ENCODE peak calls at places on chromosomes 12 and 14, in four cellular contexts. One of them, this sample, is unnamed.

GRCh38 chr14:23647619-23648018 is 11.5 kb downstream of the DHRS2 start:
- DNase-seq in activated effector memory CD4-positive, alpha-beta T cell treated with Interleukin-2 at 50 U/mL for 16 hours: no peak
- DNase-seq in ELF-1: no peak
- DNase-seq in ureter: no peak
- DNase-seq in this sample: no peak

GRCh38 chr12:58521796-58522195 is 398.5 kb downstream of the LRIG3 start:
- DNase-seq in activated effector memory CD4-positive, alpha-beta T cell treated with Interleukin-2 at 50 U/mL for 16 hours: no peak
- DNase-seq in ELF-1: no peak
- DNase-seq in ureter: no peak
- DNase-seq in this sample: no peak

GRCh38 chr12:32140867-32141266 is 34.2 kb downstream of the BICD1 start:
- DNase-seq in activated effector memory CD4-positive, alpha-beta T cell treated with Interleukin-2 at 50 U/mL for 16 hours: no peak
- DNase-seq in ELF-1: no peak
- DNase-seq in ureter: no peak
- DNase-seq in this sample: no peak

GRCh38 chr14:98711453-98711852 is 560.5 kb downstream of the BCL11B start:
- DNase-seq in activated effector memory CD4-positive, alpha-beta T cell treated with Interleukin-2 at 50 U/mL for 16 hours: no peak
- DNase-seq in ELF-1: no peak
- DNase-seq in ureter: no peak
- DNase-seq in this sample: no peak

GRCh38 chr12:29595071-29595755 is 97.7 kb upstream of the OVCH1 start:
- DNase-seq in activated effector memory CD4-positive, alpha-beta T cell treated with Interleukin-2 at 50 U/mL for 16 hours: no peak
- DNase-seq in ELF-1: no peak
- DNase-seq in ureter: no peak
- DNase-seq in this sample: no peak

GRCh38 chr14:95828649-95829265 is 47.9 kb upstream of the TUNAR start:
- DNase-seq in activated effector memory CD4-positive, alpha-beta T cell treated with Interleukin-2 at 50 U/mL for 16 hours: no peak
- DNase-seq in ELF-1: no peak
- DNase-seq in ureter: no peak
- DNase-seq in this sample: peak

GRCh38 chr12:45336331-45336730 is 120.4 kb downstream of the ANO6 start:
- DNase-seq in activated effector memory CD4-positive, alpha-beta T cell treated with Interleukin-2 at 50 U/mL for 16 hours: no peak
- DNase-seq in ELF-1: no peak
- DNase-seq in ureter: no peak
- DNase-seq in this sample: no peak

GRCh38 chr14:99675381-99675835 is 8.7 kb upstream of the CYP46A1 start:
- DNase-seq in activated effector memory CD4-positive, alpha-beta T cell treated with Interleukin-2 at 50 U/mL for 16 hours: no peak
- DNase-seq in ELF-1: no peak
- DNase-seq in ureter: no peak
- DNase-seq in this sample: no peak

GRCh38 chr12:39622306-39622705 is 2.7 kb upstream of the ABCD2 start:
- DNase-seq in activated effector memory CD4-positive, alpha-beta T cell treated with Interleukin-2 at 50 U/mL for 16 hours: no peak
- DNase-seq in ELF-1: no peak
- DNase-seq in ureter: no peak
- DNase-seq in this sample: no peak

GRCh38 chr14:100285021-100285912 is 21.0 kb downstream of the SLC25A29 start:
- DNase-seq in activated effector memory CD4-positive, alpha-beta T cell treated with Interleukin-2 at 50 U/mL for 16 hours: peak
- DNase-seq in ELF-1: peak
- DNase-seq in ureter: no peak
- DNase-seq in this sample: peak

GRCh38 chr14:64937821-64938193 is 4.7 kb downstream of the GPX2 start:
- DNase-seq in activated effector memory CD4-positive, alpha-beta T cell treated with Interleukin-2 at 50 U/mL for 16 hours: no peak
- DNase-seq in ELF-1: no peak
- DNase-seq in ureter: no peak
- DNase-seq in this sample: no peak

GRCh38 chr12:127306604-127307215 is 960.3 kb upstream of the TMEM132C start:
- DNase-seq in activated effector memory CD4-positive, alpha-beta T cell treated with Interleukin-2 at 50 U/mL for 16 hours: no peak
- DNase-seq in ELF-1: no peak
- DNase-seq in ureter: no peak
- DNase-seq in this sample: no peak

GRCh38 chr12:84341467-84342193 is 571.0 kb downstream of the SLC6A15 start:
- DNase-seq in activated effector memory CD4-positive, alpha-beta T cell treated with Interleukin-2 at 50 U/mL for 16 hours: no peak
- DNase-seq in ELF-1: no peak
- DNase-seq in ureter: no peak
- DNase-seq in this sample: no peak

GRCh38 chr12:88242161-88242925 is 100.2 kb downstream of the TMTC3 start:
- DNase-seq in activated effector memory CD4-positive, alpha-beta T cell treated with Interleukin-2 at 50 U/mL for 16 hours: no peak
- DNase-seq in ELF-1: no peak
- DNase-seq in ureter: no peak
- DNase-seq in this sample: no peak

GRCh38 chr12:124630791-124631313 is 63.4 kb upstream of the NCOR2 start:
- DNase-seq in activated effector memory CD4-positive, alpha-beta T cell treated with Interleukin-2 at 50 U/mL for 16 hours: no peak
- DNase-seq in ELF-1: peak
- DNase-seq in ureter: no peak
- DNase-seq in this sample: peak

GRCh38 chr12:12336049-12336411 is 14.0 kb downstream of the MANSC1 start:
- DNase-seq in activated effector memory CD4-positive, alpha-beta T cell treated with Interleukin-2 at 50 U/mL for 16 hours: no peak
- DNase-seq in ELF-1: no peak
- DNase-seq in ureter: no peak
- DNase-seq in this sample: no peak

GRCh38 chr12:116659771-116660481 is 77.9 kb downstream of the SPRING1 start:
- DNase-seq in activated effector memory CD4-positive, alpha-beta T cell treated with Interleukin-2 at 50 U/mL for 16 hours: no peak
- DNase-seq in ELF-1: peak
- DNase-seq in ureter: no peak
- DNase-seq in this sample: no peak

GRCh38 chr14:102013669-102014200 is 49.4 kb downstream of the DYNC1H1 start:
- DNase-seq in activated effector memory CD4-positive, alpha-beta T cell treated with Interleukin-2 at 50 U/mL for 16 hours: no peak
- DNase-seq in ELF-1: no peak
- DNase-seq in ureter: no peak
- DNase-seq in this sample: no peak

GRCh38 chr14:93648440-93649168 is 139.7 kb downstream of the PRIMA1 start:
- DNase-seq in activated effector memory CD4-positive, alpha-beta T cell treated with Interleukin-2 at 50 U/mL for 16 hours: no peak
- DNase-seq in ELF-1: peak
- DNase-seq in ureter: no peak
- DNase-seq in this sample: peak

GRCh38 chr12:120861074-120861795 is 42.9 kb downstream of the SPPL3 start:
- DNase-seq in activated effector memory CD4-positive, alpha-beta T cell treated with Interleukin-2 at 50 U/mL for 16 hours: no peak
- DNase-seq in ELF-1: no peak
- DNase-seq in ureter: no peak
- DNase-seq in this sample: no peak

GRCh38 chr14:22561661-22562579 is 27.1 kb downstream of the DAD1 start:
- DNase-seq in activated effector memory CD4-positive, alpha-beta T cell treated with Interleukin-2 at 50 U/mL for 16 hours: peak
- DNase-seq in ELF-1: no peak
- DNase-seq in ureter: no peak
- DNase-seq in this sample: no peak

GRCh38 chr12:89657739-89658138 is 50.9 kb downstream of the ATP2B1 start:
- DNase-seq in activated effector memory CD4-positive, alpha-beta T cell treated with Interleukin-2 at 50 U/mL for 16 hours: no peak
- DNase-seq in ELF-1: no peak
- DNase-seq in ureter: no peak
- DNase-seq in this sample: no peak

GRCh38 chr12:91064640-91065039 is 6.8 kb upstream of the KERA start:
- DNase-seq in activated effector memory CD4-positive, alpha-beta T cell treated with Interleukin-2 at 50 U/mL for 16 hours: no peak
- DNase-seq in ELF-1: no peak
- DNase-seq in ureter: no peak
- DNase-seq in this sample: no peak

GRCh38 chr14:101025131-101025530 is 121.6 kb upstream of the RTL1 start:
- DNase-seq in activated effector memory CD4-positive, alpha-beta T cell treated with Interleukin-2 at 50 U/mL for 16 hours: no peak
- DNase-seq in ELF-1: no peak
- DNase-seq in ureter: no peak
- DNase-seq in this sample: no peak

GRCh38 chr12:92973614-92974013 is 44.5 kb upstream of the EEA1 start:
- DNase-seq in activated effector memory CD4-positive, alpha-beta T cell treated with Interleukin-2 at 50 U/mL for 16 hours: no peak
- DNase-seq in ELF-1: no peak
- DNase-seq in ureter: no peak
- DNase-seq in this sample: no peak

GRCh38 chr12:130152386-130152785 is 9.9 kb upstream of the FZD10 start:
- DNase-seq in activated effector memory CD4-positive, alpha-beta T cell treated with Interleukin-2 at 50 U/mL for 16 hours: no peak
- DNase-seq in ELF-1: no peak
- DNase-seq in ureter: no peak
- DNase-seq in this sample: no peak

GRCh38 chr12:55670213-55670730 is 33.6 kb downstream of the OR10P1 start:
- DNase-seq in activated effector memory CD4-positive, alpha-beta T cell treated with Interleukin-2 at 50 U/mL for 16 hours: no peak
- DNase-seq in ELF-1: no peak
- DNase-seq in ureter: no peak
- DNase-seq in this sample: peak

This sample was measured in H9.